ENCODE peak calls at places on chromosomes 3 and 15, in eight cellular contexts. C is sigmoid colon, X is K562, V is heart right ventricle, S is lung, Z is breast epithelium, J is cardiac muscle cell, G is uterus. Q is an unnamed sample.
A peak's percentile ranks its signal among the peaks of the same experiment; 100 is the strongest.

GRCh38 chr3:28308196-28308595 is 40.3 kb upstream of the ZCWPW2 start:
- DNase-seq in V (no peak), G (no peak), Z (no peak), C (no peak), X (no peak), J (peak; percentile 68), S (no peak), Q (no peak)

GRCh38 chr15:53072077-53072476 is 281.9 kb upstream of the ONECUT1 start:
- DNase-seq in Z (peak; percentile 52), V (peak; percentile 4), C (no peak), J (peak; percentile 9), X (peak; percentile 12), S (no peak), G (peak; percentile 87), Q (peak; percentile 56)

GRCh38 chr3:106880206-106880605 is 497.0 kb upstream of the CCDC54 start:
- DNase-seq in S (no peak), X (no peak), V (no peak), Z (no peak), C (no peak), J (no peak), G (no peak), Q (no peak)

GRCh38 chr3:53236112-53236841 is 19.5 kb downstream of the TKT start:
- DNase-seq in V (peak; percentile 49), S (peak; percentile 71), C (peak; percentile 86), X (peak; percentile 76), Z (no peak), J (peak; percentile 92), G (peak; percentile 37), Q (peak; percentile 62)

GRCh38 chr15:57237282-57237642 is 139.0 kb upstream of the CGNL1 start:
- DNase-seq in V (no peak), S (no peak), J (no peak), G (no peak), Z (no peak), X (no peak), C (no peak), Q (no peak)

GRCh38 chr15:82307714-82308081 is 41.6 kb downstream of the GOLGA6L10 start:
- DNase-seq in G (no peak), V (no peak), J (no peak), Z (peak; percentile 25), S (no peak), X (no peak), C (no peak), Q (no peak)

GRCh38 chr3:116863842-116864626 is 154.5 kb downstream of the TUSC7 start:
- DNase-seq in Z (no peak), J (peak; percentile 62), S (no peak), X (peak; percentile 0), V (no peak), G (no peak), C (no peak), Q (no peak)

GRCh38 chr3:52551118-52551517 is 14.7 kb downstream of the UQCC5 start:
- DNase-seq in J (no peak), Z (no peak), C (no peak), G (no peak), S (no peak), V (no peak), X (no peak), Q (no peak)

GRCh38 chr15:57094594-57095257 is 176.3 kb downstream of the TCF12 start:
- DNase-seq in X (no peak), G (no peak), C (no peak), J (no peak), S (no peak), Z (no peak), V (no peak), Q (no peak)

GRCh38 chr15:40320931-40321371 is 2.5 kb upstream of the INAFM2 start:
- DNase-seq in C (peak; percentile 79), S (peak; percentile 60), J (peak; percentile 76), V (peak; percentile 66), G (peak; percentile 70), Z (no peak), X (peak; percentile 75), Q (peak; percentile 66)

GRCh38 chr3:53500165-53500777 is 5.9 kb downstream of the CACNA1D start:
- DNase-seq in Z (no peak), J (no peak), X (no peak), G (no peak), C (no peak), V (no peak), S (no peak), Q (no peak)

GRCh38 chr3:192802957-192803899 is 75.9 kb upstream of the FGF12 start:
- DNase-seq in S (no peak), X (peak; percentile 31), Z (no peak), V (no peak), G (no peak), J (peak; percentile 77), C (no peak), Q (no peak)

GRCh38 chr3:45776611-45777010 is 19.7 kb downstream of the SLC6A20 start:
- DNase-seq in C (peak; percentile 64), G (no peak), X (no peak), S (no peak), V (no peak), Z (no peak), J (peak; percentile 24), Q (peak; percentile 68)

GRCh38 chr3:177483182-177483967 is 286.1 kb upstream of the TBL1XR1 start:
- DNase-seq in X (peak; percentile 86), V (no peak), Z (no peak), C (no peak), G (no peak), S (no peak), J (no peak), Q (no peak)

GRCh38 chr15:90211440-90212168 is 10.5 kb downstream of the SEMA4B start:
- DNase-seq in G (no peak), V (no peak), C (no peak), X (no peak), J (no peak), S (no peak), Z (no peak), Q (peak; percentile 90)

GRCh38 chr3:48188266-48189201 is at the start of gene CDC25A:
- DNase-seq in J (peak; percentile 99), C (peak; percentile 98), Z (peak; percentile 94), X (peak; percentile 97), V (peak; percentile 97), S (peak; percentile 97), G (peak; percentile 97), Q (peak; percentile 98)

GRCh38 chr15:37135225-37135624 is 34.9 kb upstream of the MEIS2 start:
- DNase-seq in V (no peak), X (peak; percentile 30), G (no peak), C (no peak), J (no peak), Z (no peak), S (no peak), Q (no peak)

GRCh38 chr15:39361497-39361896 is 219.4 kb upstream of the THBS1 start:
- DNase-seq in J (no peak), C (no peak), S (no peak), Z (no peak), X (no peak), V (no peak), G (no peak), Q (no peak)

GRCh38 chr3:146259880-146260589 is 9.1 kb upstream of the PLSCR4 start:
- DNase-seq in C (no peak), X (no peak), Z (no peak), S (no peak), J (no peak), G (no peak), V (no peak), Q (no peak)

DNA sequence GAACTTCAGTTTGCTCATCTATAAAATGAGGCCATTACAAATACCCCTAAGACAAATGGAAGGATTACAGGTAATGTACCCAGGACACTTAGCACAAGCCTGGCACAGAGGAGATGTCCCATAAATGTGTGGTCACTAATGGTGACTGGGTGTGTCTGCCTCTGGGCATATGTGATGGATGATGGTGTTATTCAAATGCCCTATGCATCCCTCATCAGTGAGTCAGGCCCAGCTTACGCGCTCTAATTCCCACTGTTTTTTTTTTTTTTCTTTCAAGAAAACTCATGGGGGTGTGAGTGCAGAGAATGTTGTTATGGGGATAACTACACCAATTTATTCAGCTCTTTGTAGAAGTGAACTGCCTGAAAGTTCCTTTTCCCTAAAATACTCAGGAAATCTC is 23.6 kb upstream of the KIF23 start:
- DNase-seq in S (no peak), J (no peak), Z (no peak), G (no peak), C (peak; percentile 8), X (no peak), V (no peak), Q (no peak)
- H3K27ac ChIP-seq in S (no peak overlapping the region), J (no peak overlapping the region), Z (peak overlapping the region; percentile 82), G (no peak overlapping the region), C (no peak overlapping the region), X (no peak overlapping the region), V (no peak overlapping the region), Q (no peak overlapping the region)

GRCh38 chr3:46946856-46947544 is 29.5 kb downstream of the CCDC12 start:
- DNase-seq in J (no peak), G (no peak), Z (no peak), X (peak; percentile 70), V (no peak), S (no peak), C (no peak), Q (peak; percentile 57)
- H3K4me1 ChIP-seq in J (peaks cover 74% of the 10 kb centered on the region), G (peaks cover 4% of the 10 kb centered on the region), Z (no peaks in the 10 kb centered on the region), X (peaks cover 70% of the 10 kb centered on the region), V (peaks cover 90% of the 10 kb centered on the region), S (peaks cover 58% of the 10 kb centered on the region), C (no peaks in the 10 kb centered on the region), Q (peaks cover 54% of the 10 kb centered on the region)

DNA sequence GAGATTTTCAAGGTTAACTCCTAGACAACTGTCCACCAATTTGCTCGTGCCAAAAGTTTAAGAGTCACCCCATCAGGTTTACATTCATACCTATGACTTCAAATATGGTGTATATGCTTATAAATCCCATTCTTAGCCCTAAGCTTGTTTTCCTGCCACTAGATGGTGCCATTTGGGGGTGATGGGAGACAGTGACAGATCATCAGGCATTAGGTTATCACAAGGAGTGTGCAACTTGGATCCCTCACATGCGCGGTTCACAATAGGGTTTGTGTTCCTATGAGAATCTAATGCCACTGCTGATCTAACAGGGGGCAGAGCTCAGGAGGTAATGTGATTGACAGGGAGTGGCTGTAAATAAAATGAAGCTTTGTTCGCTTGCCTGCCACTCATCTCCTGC is 182.7 kb downstream of the CNTN6 start:
- DNase-seq in C (no peak), V (no peak), S (no peak), J (no peak), Z (no peak), X (peak; percentile 11), G (no peak), Q (peak; percentile 25)
- TF ChIP-seq CTCF in C (no peak), V (no peak), S (no peak), J (no peak), Z (no peak), X (no peak), G (no peak), Q (no peak)

GRCh38 chr3:97957617-97958311 is 14.5 kb downstream of the RIOX2 start:
- DNase-seq in C (peak; percentile 83), X (no peak), S (no peak), V (no peak), G (no peak), Z (no peak), J (peak; percentile 64), Q (peak; percentile 25)

GRCh38 chr3:97959863-97960262 is 12.4 kb downstream of the RIOX2 start:
- DNase-seq in Z (no peak), S (no peak), X (no peak), V (no peak), J (no peak), C (no peak), G (no peak), Q (no peak)

GRCh38 chr3:97958796-97959195 is 13.4 kb downstream of the RIOX2 start:
- DNase-seq in C (no peak), J (no peak), S (no peak), X (no peak), G (no peak), V (no peak), Z (no peak), Q (no peak)

GRCh38 chr3:97960561-97961275 is 11.5 kb downstream of the RIOX2 start:
- DNase-seq in V (no peak), Z (no peak), S (no peak), X (no peak), C (no peak), G (no peak), J (no peak), Q (no peak)

GRCh38 chr3:97958396-97958795 is 13.8 kb downstream of the RIOX2 start:
- DNase-seq in G (no peak), X (no peak), J (peak; percentile 48), C (no peak), V (no peak), S (no peak), Z (no peak), Q (no peak)
- H3K27ac ChIP-seq in G (no peak overlapping the region), X (no peak overlapping the region), J (no peak overlapping the region), C (no peak overlapping the region), V (no peak overlapping the region), S (no peak overlapping the region), Z (no peak overlapping the region), Q (no peak overlapping the region)

Q was measured in colonic mucosa.